ENCODE peak calls at places on chromosome 18, in four cellular contexts. O is lung, R is fibroblast of lung, S is colonic mucosa. M is an unnamed sample.

GRCh38 chr18:54690198-54690597 is 99.2 kb downstream of the DYNAP start:
- DNase-seq in O (no peak), R (peak; percentile 60), S (no peak), M (no peak)

GRCh38 chr18:48693625-48694262 is 154.9 kb downstream of the CTIF start:
- DNase-seq in S (no peak), R (peak; percentile 33), O (no peak), M (no peak)

GRCh38 chr18:79904357-79905147 is 46.9 kb downstream of the SLC66A2 start:
- DNase-seq in S (no peak), O (peak; percentile 28), R (no peak), M (no peak)

GRCh38 chr18:79852561-79853302 is 55.0 kb downstream of the KCNG2 start:
- DNase-seq in O (no peak), R (no peak), S (no peak), M (peak; percentile 69)

GRCh38 chr18:14933049-14933851 is 185.3 kb downstream of the ANKRD30B start:
- DNase-seq in O (peak; percentile 22), S (peak; percentile 34), R (no peak), M (peak; percentile 17)

GRCh38 chr18:26335139-26335933 is 109.1 kb downstream of the TAF4B start:
- DNase-seq in O (no peak), R (peak; percentile 3), S (no peak), M (no peak)

GRCh38 chr18:37299471-37300304 is 265.9 kb downstream of the CELF4 start:
- DNase-seq in O (peak; percentile 85), S (peak; percentile 81), R (peak; percentile 95), M (peak; percentile 84)

GRCh38 chr18:7452331-7452730 is 114.8 kb upstream of the PTPRM start:
- DNase-seq in S (no peak), O (no peak), R (no peak), M (no peak)

GRCh38 chr18:4750392-4751346 is 295.6 kb upstream of the DLGAP1 start:
- DNase-seq in R (no peak), O (no peak), S (no peak), M (no peak)

DNA sequence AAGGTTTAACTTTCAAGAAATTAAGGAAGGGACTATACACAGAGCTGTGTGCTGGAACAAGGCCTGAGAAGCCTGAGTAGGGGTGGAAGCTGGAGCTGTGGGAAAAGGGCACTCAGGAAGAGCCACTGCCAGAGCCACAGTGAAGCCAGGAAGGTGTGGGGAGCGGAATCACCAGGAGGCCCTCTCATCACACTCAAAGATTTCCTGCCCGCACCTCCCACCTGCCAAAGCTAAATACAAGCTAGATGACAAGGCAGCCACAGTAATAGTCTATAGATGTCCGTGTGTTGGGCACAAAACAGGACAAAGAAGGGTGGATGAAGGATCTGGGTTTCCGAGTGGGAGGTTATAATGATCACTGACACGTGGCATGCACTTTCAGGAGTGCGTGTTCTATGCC is 126.0 kb downstream of the ZNF532 start:
- DNase-seq in O (no peak), R (no peak), S (no peak), M (no peak)
- H3K4me3 ChIP-seq in O (no peak overlapping the region), R (no peak overlapping the region), S (no peak overlapping the region), M (no peak overlapping the region)

GRCh38 chr18:75554644-75555043 is 127.1 kb upstream of the SMIM21 start:
- DNase-seq in S (no peak), R (no peak), O (no peak), M (no peak)

GRCh38 chr18:75563150-75563549 is 135.6 kb upstream of the SMIM21 start:
- DNase-seq in R (no peak), O (no peak), S (no peak), M (no peak)

GRCh38 chr18:75553021-75553420 is 125.5 kb upstream of the SMIM21 start:
- DNase-seq in O (peak; percentile 17), S (no peak), R (no peak), M (no peak)

GRCh38 chr18:75554112-75554511 is 126.6 kb upstream of the SMIM21 start:
- DNase-seq in S (no peak), R (no peak), O (peak; percentile 6), M (no peak)

GRCh38 chr18:75558790-75559189 is 131.3 kb upstream of the SMIM21 start:
- DNase-seq in R (no peak), S (no peak), O (no peak), M (no peak)
- H3K27ac ChIP-seq in R (no peak overlapping the region), S (no peak overlapping the region), O (no peak overlapping the region), M (no peak overlapping the region)

DNA sequence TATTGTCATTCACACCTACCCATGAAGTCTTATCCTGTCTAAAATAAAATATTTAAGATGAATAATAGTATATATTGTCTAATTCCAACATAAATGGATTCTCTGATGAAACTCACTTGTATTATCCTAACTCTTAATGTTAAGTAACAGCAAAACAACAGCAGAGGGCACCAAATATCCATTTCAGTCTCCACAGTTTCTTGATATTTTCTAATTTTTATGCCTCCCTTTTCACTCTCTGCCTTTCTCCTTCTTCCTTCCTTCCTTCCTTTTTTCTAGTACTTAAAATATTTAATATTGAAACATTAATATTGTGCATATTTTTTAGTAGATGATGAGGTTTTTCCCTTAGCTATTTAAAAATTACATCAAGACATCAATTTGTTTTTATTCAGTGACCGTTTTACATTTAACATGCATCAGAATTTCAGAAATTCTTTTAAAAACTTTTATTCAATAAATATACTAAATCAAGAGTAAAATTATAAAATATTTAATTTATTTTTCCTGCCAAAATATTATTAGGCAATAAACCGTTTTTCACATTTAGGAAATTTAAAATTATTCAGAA is 97.6 kb downstream of the WDR7 start:
- DNase-seq in O (no peak), S (no peak), R (peak; percentile 27), M (no peak)
- TF ChIP-seq CTCF in O (peak; percentile 27), S (peak; percentile 47), R (peak; percentile 49), M (peak; percentile 17)

GRCh38 chr18:23512641-23513040 is 9.3 kb downstream of the RMC1 start:
- DNase-seq in S (no peak), O (no peak), R (no peak), M (no peak)
- H3K4me3 ChIP-seq in S (no peak overlapping the region), O (no peak overlapping the region), R (no peak overlapping the region), M (no peak overlapping the region)

DNA sequence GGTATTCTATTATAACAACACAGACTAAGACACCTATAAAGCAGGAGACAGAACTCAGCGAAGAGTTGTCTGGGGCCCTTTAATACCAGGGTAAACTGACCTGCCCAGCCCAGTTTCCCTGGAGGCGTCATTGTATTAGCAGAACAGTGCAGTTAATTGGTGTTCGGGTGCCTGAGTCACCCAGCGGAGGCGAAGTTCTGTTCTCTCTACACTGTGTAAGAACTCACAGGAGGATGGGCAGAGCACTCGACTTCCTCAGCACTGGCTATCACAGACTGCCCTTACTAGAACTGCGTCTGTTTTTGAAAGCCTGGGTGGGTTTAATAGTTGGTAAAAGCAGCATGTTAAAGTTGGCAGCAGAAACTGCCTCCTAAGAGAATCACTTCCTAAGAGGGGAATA is 106.5 kb upstream of the ATP8B1 start:
- DNase-seq in R (peak; percentile 68), O (no peak), S (no peak), M (peak; percentile 36)
- H3K27ac ChIP-seq in R (no peak overlapping the region), O (no peak overlapping the region), S (no peak overlapping the region), M (no peak overlapping the region)

GRCh38 chr18:55780591-55781071 is 192.6 kb upstream of the TCF4 start:
- DNase-seq in O (no peak), S (no peak), R (peak; percentile 64), M (no peak)
- TF ChIP-seq CTCF in O (no peak), S (no peak), R (no peak), M (peak; percentile 0)

GRCh38 chr18:9684901-9685738 is 23.0 kb upstream of the RAB31 start:
- DNase-seq in S (no peak), R (peak; percentile 81), O (no peak), M (no peak)
- H3K4me3 ChIP-seq in S (no peak overlapping the region), R (peak overlapping the region; percentile 10), O (no peak overlapping the region), M (peak overlapping the region; percentile 47)

GRCh38 chr18:62323483-62324354 is 1.4 kb upstream of the TNFRSF11A start:
- DNase-seq in R (no peak), S (no peak), O (no peak), M (no peak)

GRCh38 chr18:62326646-62327348 is 1.7 kb downstream of the TNFRSF11A start:
- DNase-seq in O (no peak), S (no peak), R (no peak), M (no peak)

GRCh38 chr18:62324917-62325805 is at the start of gene TNFRSF11A:
- DNase-seq in S (peak; percentile 80), R (no peak), O (peak; percentile 39), M (no peak)

GRCh38 chr18:62325806-62326645 is 916 bp downstream of the TNFRSF11A start:
- DNase-seq in S (no peak), R (peak; percentile 25), O (no peak), M (no peak)

GRCh38 chr18:62324355-62324828 is 718 bp upstream of the TNFRSF11A start:
- DNase-seq in R (no peak), O (no peak), S (no peak), M (no peak)
- H3K27ac ChIP-seq in R (no peak overlapping the region), O (no peak overlapping the region), S (peak overlapping the region; percentile 49), M (no peak overlapping the region)

GRCh38 chr18:36212301-36212977 is 25.1 kb downstream of the MOCOS start:
- DNase-seq in R (peak; percentile 1), O (no peak), S (no peak), M (no peak)
- TF ChIP-seq CTCF in R (peak; percentile 39), O (no peak), S (no peak), M (no peak)

M was measured in coronary artery.